ENCODE peak calls at places on chromosomes 4 and X, in five cellular contexts. L, I, Z, V and S are unnamed samples.

GRCh38 chr4:158721680-158722079 is 1.5 kb downstream of the PPID start:
- DNase-seq in I (no peak), Z (no peak), L (no peak), V (no peak), S (no peak)

GRCh38 chr4:80070880-80071620 is 2.0 kb downstream of the ANTXR2 start:
- DNase-seq in V (no peak), Z (no peak), I (no peak), L (no peak), S (no peak)

GRCh38 chrX:68647156-68647957 is at the start of gene STARD8:
- DNase-seq in Z (no peak), V (no peak), L (no peak), I (no peak), S (no peak)

GRCh38 chrX:20530319-20530979 is 263.7 kb upstream of the RPS6KA3 start:
- DNase-seq in Z (peak), V (no peak), L (peak), I (peak), S (no peak)

GRCh38 chrX:19947612-19948011 is 43.2 kb downstream of the BCLAF3 start:
- DNase-seq in Z (no peak), V (no peak), I (no peak), L (no peak), S (no peak)

GRCh38 chr4:181957088-181957487 is 286.1 kb upstream of the TENM3 start:
- DNase-seq in I (no peak), V (no peak), L (no peak), Z (no peak), S (no peak)

GRCh38 chrX:132671229-132671641 is 182.4 kb upstream of the MBNL3 start:
- DNase-seq in Z (no peak), I (no peak), V (no peak), L (no peak), S (no peak)

GRCh38 chr4:137463377-137464003 is 68.8 kb downstream of the PCDH18 start:
- DNase-seq in I (no peak), Z (no peak), L (no peak), V (no peak), S (no peak)

GRCh38 chr4:337932-338758 is 531 bp downstream of the ZNF141 start:
- DNase-seq in Z (no peak), L (peak), V (no peak), I (peak), S (peak)

GRCh38 chr4:125388653-125389052 is 73.9 kb downstream of the FAT4 start:
- DNase-seq in V (peak), L (no peak), Z (no peak), I (no peak), S (no peak)

GRCh38 chrX:138856881-138857280 is 145.4 kb upstream of the FGF13 start:
- DNase-seq in L (no peak), Z (no peak), V (no peak), I (no peak), S (no peak)

GRCh38 chr4:4852591-4853362 is 6.7 kb upstream of the MSX1 start:
- DNase-seq in I (peak), V (no peak), Z (no peak), L (peak), S (no peak)

GRCh38 chr4:37680089-37680488 is 6.1 kb downstream of the RELL1 start:
- DNase-seq in L (no peak), I (no peak), V (no peak), Z (no peak), S (no peak)

GRCh38 chr4:37685211-37685725 is 908 bp downstream of the RELL1 start:
- DNase-seq in Z (peak), L (no peak), V (peak), I (no peak), S (no peak)

GRCh38 chr4:37685726-37686372 is 327 bp downstream of the RELL1 start:
- DNase-seq in V (no peak), L (no peak), I (peak), Z (peak), S (peak)

GRCh38 chr4:37684154-37684553 is 2.0 kb downstream of the RELL1 start:
- DNase-seq in L (no peak), I (no peak), Z (no peak), V (no peak), S (no peak)

GRCh38 chr4:37682701-37683401 is 3.3 kb downstream of the RELL1 start:
- DNase-seq in L (no peak), Z (peak), V (no peak), I (no peak), S (no peak)
- TF ChIP-seq CTCF in L (no peak), Z (peak), V (no peak), I (no peak), S (no peak)

GRCh38 chr4:11949355-11949754 is 520.7 kb upstream of the HS3ST1 start:
- DNase-seq in V (no peak), Z (no peak), I (no peak), L (no peak), S (no peak)

GRCh38 chr4:11954093-11954492 is 525.4 kb upstream of the HS3ST1 start:
- DNase-seq in V (no peak), Z (peak), L (no peak), I (no peak), S (no peak)
- TF ChIP-seq CTCF in V (no peak), Z (peak), L (no peak), I (peak), S (no peak)

GRCh38 chr4:150080875-150081274 is 2.6 kb downstream of the DCLK2 start:
- DNase-seq in L (no peak), Z (no peak), V (no peak), I (no peak), S (no peak)

GRCh38 chr4:150080335-150080734 is 2.1 kb downstream of the DCLK2 start:
- DNase-seq in L (no peak), I (no peak), V (peak), Z (no peak), S (no peak)

GRCh38 chr4:150082241-150082640 is 4.0 kb downstream of the DCLK2 start:
- DNase-seq in Z (peak), V (no peak), I (no peak), L (no peak), S (no peak)

GRCh38 chr4:150078041-150078995 is at the start of gene DCLK2:
- DNase-seq in V (no peak), I (peak), L (peak), Z (peak), S (peak)

DNA sequence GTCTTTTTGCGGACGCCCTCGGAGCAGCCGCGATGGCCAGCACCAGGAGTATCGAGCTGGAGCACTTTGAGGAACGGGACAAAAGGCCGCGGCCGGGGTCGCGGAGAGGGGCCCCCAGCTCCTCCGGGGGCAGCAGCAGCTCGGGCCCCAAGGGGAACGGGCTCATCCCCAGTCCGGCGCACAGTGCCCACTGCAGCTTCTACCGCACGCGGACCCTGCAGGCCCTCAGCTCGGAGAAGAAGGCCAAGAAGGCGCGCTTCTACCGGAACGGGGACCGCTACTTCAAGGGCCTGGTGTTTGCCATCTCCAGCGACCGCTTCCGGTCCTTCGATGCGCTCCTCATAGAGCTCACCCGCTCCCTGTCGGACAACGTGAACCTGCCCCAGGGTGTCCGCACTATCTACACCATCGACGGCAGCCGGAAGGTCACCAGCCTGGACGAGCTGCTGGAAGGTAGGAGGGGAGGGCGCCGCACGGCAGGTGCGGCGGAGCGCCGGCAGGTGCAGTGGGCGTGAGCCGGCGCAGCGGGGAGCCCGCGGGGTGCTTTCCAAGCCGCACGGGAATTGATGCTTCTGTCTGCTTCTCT is 844 bp downstream of the DCLK2 start:
- DNase-seq in L (no peak), V (no peak), Z (peak), I (peak), S (peak)
- TF ChIP-seq CTCF in L (no peak), V (no peak), Z (peak), I (no peak), S (no peak)

DNA sequence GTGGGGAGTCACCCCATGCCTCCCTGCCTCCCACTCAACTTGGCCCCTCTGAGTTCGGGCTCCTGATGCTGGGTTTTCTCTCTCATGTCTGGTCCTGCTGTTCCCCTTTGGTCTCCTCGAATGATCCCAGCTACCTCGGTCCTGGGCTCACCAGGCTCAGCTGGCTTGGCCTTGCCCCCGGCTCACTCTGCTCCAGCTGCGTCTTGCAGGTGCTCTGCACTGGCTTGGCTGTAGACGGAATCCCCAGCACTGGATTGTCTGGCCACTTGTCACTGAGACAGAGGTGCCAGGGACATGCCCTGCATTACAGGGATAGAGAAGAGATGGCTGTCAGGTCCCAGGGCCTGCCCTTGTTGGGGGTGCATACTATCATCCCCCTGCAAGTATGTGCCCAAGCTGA is 41.6 kb upstream of the NYX start:
- DNase-seq in L (no peak), I (no peak), Z (no peak), V (no peak), S (no peak)
- TF ChIP-seq CTCF in L (no peak), I (no peak), Z (no peak), V (no peak), S (no peak)